ENCODE peak calls at places on chromosome 14, in seven cellular contexts. One of them, this sample, is unnamed. For H3K4me1, the result is how much of the 10 kb centered on the place peaks cover.

GRCh38 chr14:73463411-73463810 is 5.1 kb upstream of the NUMB start:
- DNase-seq in fibroblast of lung: peak
- DNase-seq in GM12878: no peak
- DNase-seq in prostate gland: no peak
- DNase-seq in astrocyte: peak
- DNase-seq in neuronal stem cell: no peak
- DNase-seq in breast epithelium: no peak
- DNase-seq in this sample: no peak

GRCh38 chr14:97276573-97276972 is 479.4 kb downstream of the VRK1 start:
- DNase-seq in astrocyte: no peak
- DNase-seq in fibroblast of lung: no peak
- DNase-seq in neuronal stem cell: no peak
- DNase-seq in GM12878: no peak
- DNase-seq in breast epithelium: no peak
- DNase-seq in prostate gland: no peak
- DNase-seq in this sample: no peak

GRCh38 chr14:101257551-101257950 is 303.7 kb upstream of the DIO3 start:
- DNase-seq in fibroblast of lung: no peak
- DNase-seq in GM12878: no peak
- DNase-seq in neuronal stem cell: no peak
- DNase-seq in prostate gland: no peak
- DNase-seq in breast epithelium: no peak
- DNase-seq in astrocyte: no peak
- DNase-seq in this sample: no peak

GRCh38 chr14:91415794-91416743 is 1.6 kb downstream of the CCDC88C start:
- DNase-seq in neuronal stem cell: no peak
- DNase-seq in breast epithelium: no peak
- DNase-seq in astrocyte: no peak
- DNase-seq in fibroblast of lung: no peak
- DNase-seq in GM12878: peak
- DNase-seq in prostate gland: peak
- DNase-seq in this sample: no peak

GRCh38 chr14:91311284-91311662 is 66.8 kb upstream of the GPR68 start:
- DNase-seq in breast epithelium: no peak
- DNase-seq in prostate gland: no peak
- DNase-seq in astrocyte: no peak
- DNase-seq in neuronal stem cell: no peak
- DNase-seq in fibroblast of lung: no peak
- DNase-seq in GM12878: no peak
- DNase-seq in this sample: no peak

GRCh38 chr14:53715390-53715730 is 241.3 kb downstream of the BMP4 start:
- DNase-seq in neuronal stem cell: no peak
- DNase-seq in breast epithelium: no peak
- DNase-seq in prostate gland: no peak
- DNase-seq in fibroblast of lung: peak
- DNase-seq in astrocyte: peak
- DNase-seq in GM12878: no peak
- DNase-seq in this sample: peak

GRCh38 chr14:29321646-29322045 is 555.1 kb downstream of the FOXG1 start:
- DNase-seq in GM12878: no peak
- DNase-seq in astrocyte: peak
- DNase-seq in neuronal stem cell: no peak
- DNase-seq in breast epithelium: no peak
- DNase-seq in fibroblast of lung: peak
- DNase-seq in prostate gland: no peak
- DNase-seq in this sample: no peak

GRCh38 chr14:26427059-26427458 is 170.8 kb downstream of the NOVA1 start:
- DNase-seq in breast epithelium: no peak
- DNase-seq in neuronal stem cell: no peak
- DNase-seq in astrocyte: peak
- DNase-seq in fibroblast of lung: peak
- DNase-seq in prostate gland: no peak
- DNase-seq in GM12878: no peak
- DNase-seq in this sample: no peak

GRCh38 chr14:23174266-23174665 is 9.2 kb downstream of the SLC7A8 start:
- DNase-seq in fibroblast of lung: peak
- DNase-seq in breast epithelium: no peak
- DNase-seq in prostate gland: no peak
- DNase-seq in astrocyte: no peak
- DNase-seq in neuronal stem cell: no peak
- DNase-seq in GM12878: no peak
- DNase-seq in this sample: no peak

GRCh38 chr14:50106178-50106577 is 10.2 kb downstream of the VCPKMT start:
- DNase-seq in GM12878: no peak
- DNase-seq in fibroblast of lung: no peak
- DNase-seq in prostate gland: no peak
- DNase-seq in astrocyte: no peak
- DNase-seq in breast epithelium: no peak
- DNase-seq in neuronal stem cell: no peak
- DNase-seq in this sample: no peak

GRCh38 chr14:65131176-65131765 is 29.0 kb upstream of the MAX start:
- DNase-seq in astrocyte: peak
- DNase-seq in fibroblast of lung: peak
- DNase-seq in prostate gland: peak
- DNase-seq in breast epithelium: no peak
- DNase-seq in GM12878: no peak
- DNase-seq in neuronal stem cell: no peak
- DNase-seq in this sample: peak

GRCh38 chr14:51484491-51484890 is 167.2 kb upstream of the FRMD6 start:
- DNase-seq in fibroblast of lung: no peak
- DNase-seq in astrocyte: no peak
- DNase-seq in prostate gland: no peak
- DNase-seq in GM12878: no peak
- DNase-seq in neuronal stem cell: no peak
- DNase-seq in breast epithelium: no peak
- DNase-seq in this sample: no peak

GRCh38 chr14:99755629-99756603 is 37.3 kb upstream of the EML1 start:
- DNase-seq in breast epithelium: peak
- DNase-seq in fibroblast of lung: peak
- DNase-seq in GM12878: no peak
- DNase-seq in prostate gland: no peak
- DNase-seq in astrocyte: peak
- DNase-seq in neuronal stem cell: no peak
- DNase-seq in this sample: peak

GRCh38 chr14:88559852-88560251 is 3.0 kb upstream of the ZC3H14 start:
- DNase-seq in breast epithelium: no peak
- DNase-seq in astrocyte: peak
- DNase-seq in fibroblast of lung: peak
- DNase-seq in prostate gland: no peak
- DNase-seq in neuronal stem cell: no peak
- DNase-seq in GM12878: no peak
- DNase-seq in this sample: no peak

GRCh38 chr14:71803539-71804260 is 128.5 kb upstream of the RGS6 start:
- DNase-seq in GM12878: no peak
- DNase-seq in fibroblast of lung: no peak
- DNase-seq in prostate gland: no peak
- DNase-seq in neuronal stem cell: no peak
- DNase-seq in astrocyte: peak
- DNase-seq in breast epithelium: no peak
- DNase-seq in this sample: peak

GRCh38 chr14:78674820-78675219 is 504.6 kb downstream of the NRXN3 start:
- DNase-seq in neuronal stem cell: no peak
- DNase-seq in prostate gland: no peak
- DNase-seq in GM12878: no peak
- DNase-seq in breast epithelium: no peak
- DNase-seq in fibroblast of lung: no peak
- DNase-seq in astrocyte: no peak
- DNase-seq in this sample: no peak

GRCh38 chr14:86038401-86038985 is 508.5 kb downstream of the FLRT2 start:
- DNase-seq in GM12878: no peak
- DNase-seq in neuronal stem cell: peak
- DNase-seq in fibroblast of lung: peak
- DNase-seq in astrocyte: peak
- DNase-seq in prostate gland: no peak
- DNase-seq in breast epithelium: no peak
- DNase-seq in this sample: no peak

GRCh38 chr14:101072945-101073597 is 169.5 kb upstream of the RTL1 start:
- DNase-seq in breast epithelium: peak
- DNase-seq in fibroblast of lung: peak
- DNase-seq in prostate gland: peak
- DNase-seq in GM12878: no peak
- DNase-seq in neuronal stem cell: peak
- DNase-seq in astrocyte: peak
- DNase-seq in this sample: peak

GRCh38 chr14:23123419-23123818 is 4.4 kb upstream of the CEBPE start:
- DNase-seq in astrocyte: no peak
- DNase-seq in fibroblast of lung: peak
- DNase-seq in GM12878: no peak
- DNase-seq in neuronal stem cell: no peak
- DNase-seq in breast epithelium: peak
- DNase-seq in prostate gland: peak
- DNase-seq in this sample: no peak

GRCh38 chr14:38135096-38135495 is 72.6 kb upstream of the SSTR1 start:
- DNase-seq in neuronal stem cell: no peak
- DNase-seq in GM12878: no peak
- DNase-seq in astrocyte: no peak
- DNase-seq in breast epithelium: no peak
- DNase-seq in fibroblast of lung: no peak
- DNase-seq in prostate gland: no peak
- DNase-seq in this sample: no peak

GRCh38 chr14:69811227-69811867 is 14.3 kb upstream of the SLC10A1 start:
- DNase-seq in neuronal stem cell: no peak
- DNase-seq in prostate gland: no peak
- DNase-seq in astrocyte: no peak
- DNase-seq in fibroblast of lung: no peak
- DNase-seq in GM12878: no peak
- DNase-seq in breast epithelium: no peak
- DNase-seq in this sample: no peak
- H3K4me1 ChIP-seq in neuronal stem cell: under half
- H3K4me1 ChIP-seq in prostate gland: under half
- H3K4me1 ChIP-seq in astrocyte: under half
- H3K4me1 ChIP-seq in fibroblast of lung: under half
- H3K4me1 ChIP-seq in GM12878: under half
- H3K4me1 ChIP-seq in breast epithelium: under half
- H3K4me1 ChIP-seq in this sample: under half

GRCh38 chr14:102620413-102620812 is 28.0 kb downstream of the RCOR1 start:
- DNase-seq in prostate gland: no peak
- DNase-seq in neuronal stem cell: no peak
- DNase-seq in GM12878: no peak
- DNase-seq in breast epithelium: no peak
- DNase-seq in astrocyte: peak
- DNase-seq in fibroblast of lung: no peak
- DNase-seq in this sample: no peak
- H3K4me1 ChIP-seq in prostate gland: under half
- H3K4me1 ChIP-seq in neuronal stem cell: under half
- H3K4me1 ChIP-seq in GM12878: under half
- H3K4me1 ChIP-seq in breast epithelium: under half
- H3K4me1 ChIP-seq in astrocyte: under half
- H3K4me1 ChIP-seq in fibroblast of lung: under half
- H3K4me1 ChIP-seq in this sample: under half

DNA sequence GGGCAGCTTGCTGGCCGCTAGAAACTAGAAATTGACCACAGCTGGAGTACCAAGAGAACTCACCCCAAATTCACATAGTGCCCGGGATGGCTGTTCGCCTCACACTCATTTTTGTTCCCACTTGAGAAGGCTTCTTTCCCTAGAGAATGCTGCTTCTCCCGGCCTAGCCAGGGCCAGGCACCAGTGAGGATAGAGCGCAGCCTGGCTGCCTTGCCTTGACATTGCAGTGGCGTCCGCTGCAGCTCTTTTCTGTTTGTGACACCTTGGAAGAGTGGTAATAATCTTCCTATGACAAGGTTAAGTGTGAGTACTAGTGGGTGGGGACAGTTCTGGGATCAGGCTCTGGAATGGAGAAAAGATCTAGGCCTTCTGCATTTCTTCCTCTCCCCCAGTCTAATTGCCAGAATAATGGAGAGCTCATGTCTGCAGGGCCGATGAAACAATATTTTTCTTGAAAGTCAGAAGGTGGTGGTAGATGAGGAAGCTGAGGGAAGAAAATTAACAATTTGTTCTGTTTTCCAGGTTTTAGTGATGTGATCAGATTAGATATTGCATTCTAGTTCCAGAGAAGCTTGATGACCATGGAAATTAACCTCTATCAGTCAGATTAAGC is 3.7 kb downstream of the TMEM253 start:
- DNase-seq in fibroblast of lung: peak
- DNase-seq in prostate gland: peak
- DNase-seq in astrocyte: peak
- DNase-seq in breast epithelium: peak
- DNase-seq in GM12878: no peak
- DNase-seq in neuronal stem cell: no peak
- DNase-seq in this sample: peak
- H3K4me1 ChIP-seq in fibroblast of lung: under half
- H3K4me1 ChIP-seq in prostate gland: under half
- H3K4me1 ChIP-seq in astrocyte: under half
- H3K4me1 ChIP-seq in breast epithelium: under half
- H3K4me1 ChIP-seq in GM12878: under half
- H3K4me1 ChIP-seq in neuronal stem cell: under half
- H3K4me1 ChIP-seq in this sample: half or more

GRCh38 chr14:30651934-30652333 is 29.8 kb downstream of the SCFD1 start:
- DNase-seq in neuronal stem cell: no peak
- DNase-seq in breast epithelium: no peak
- DNase-seq in astrocyte: no peak
- DNase-seq in prostate gland: no peak
- DNase-seq in GM12878: no peak
- DNase-seq in fibroblast of lung: peak
- DNase-seq in this sample: no peak
- H3K4me1 ChIP-seq in neuronal stem cell: under half
- H3K4me1 ChIP-seq in breast epithelium: under half
- H3K4me1 ChIP-seq in astrocyte: under half
- H3K4me1 ChIP-seq in prostate gland: under half
- H3K4me1 ChIP-seq in GM12878: under half
- H3K4me1 ChIP-seq in fibroblast of lung: under half
- H3K4me1 ChIP-seq in this sample: under half

DNA sequence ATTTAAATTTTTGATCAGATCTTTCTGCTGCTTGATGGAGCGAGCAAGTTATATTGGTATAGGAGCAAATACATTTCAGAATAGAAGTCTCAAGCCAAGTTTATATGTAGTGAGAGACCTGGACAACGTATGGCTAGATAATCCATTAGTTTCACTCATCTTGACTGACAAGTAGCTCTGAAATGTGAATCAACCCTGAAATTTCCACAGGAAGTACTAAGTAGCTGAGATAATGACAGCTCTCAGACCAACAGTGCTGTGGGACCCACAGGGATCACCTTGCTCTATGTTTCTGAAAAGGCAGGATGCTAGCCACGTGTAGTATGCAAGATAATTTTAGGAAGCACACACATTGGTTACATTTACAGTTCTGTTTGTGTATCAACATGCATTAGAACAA is 258.6 kb upstream of the FOXN3 start:
- DNase-seq in astrocyte: no peak
- DNase-seq in fibroblast of lung: no peak
- DNase-seq in prostate gland: no peak
- DNase-seq in neuronal stem cell: no peak
- DNase-seq in breast epithelium: no peak
- DNase-seq in GM12878: no peak
- DNase-seq in this sample: no peak
- H3K4me1 ChIP-seq in astrocyte: under half
- H3K4me1 ChIP-seq in fibroblast of lung: under half
- H3K4me1 ChIP-seq in prostate gland: under half
- H3K4me1 ChIP-seq in neuronal stem cell: under half
- H3K4me1 ChIP-seq in breast epithelium: under half
- H3K4me1 ChIP-seq in GM12878: under half
- H3K4me1 ChIP-seq in this sample: under half

This sample was measured in PC-9.